ENCODE peak calls at places on chromosome 2, in five cellular contexts. S is left lung, D is ureter, X is AML-193, U is NCI-H345. Z is an unnamed sample.

GRCh38 chr2:195671563-195671962 is 14.5 kb downstream of the SLC39A10 start:
- DNase-seq in S (no peak), D (no peak), X (no peak), U (no peak), Z (no peak)

GRCh38 chr2:102498414-102498813 is 25.4 kb downstream of the SLC9A4 start:
- DNase-seq in S (no peak), D (no peak), X (no peak), U (no peak), Z (no peak)

GRCh38 chr2:226909131-226909530 is 73.3 kb downstream of the RHBDD1 start:
- DNase-seq in S (no peak), D (no peak), X (no peak), U (no peak), Z (no peak)

GRCh38 chr2:43008388-43008787 is 216.0 kb upstream of the HAAO start:
- DNase-seq in S (no peak), D (peak), X (no peak), U (no peak), Z (no peak)

GRCh38 chr2:83386559-83386958 is 1072.5 kb downstream of the SUCLG1 start:
- DNase-seq in S (no peak), D (no peak), X (no peak), U (no peak), Z (no peak)

GRCh38 chr2:232075080-232075479 is 113.6 kb downstream of the DIS3L2 start:
- DNase-seq in S (no peak), D (no peak), X (peak), U (no peak), Z (no peak)

GRCh38 chr2:189824694-189825396 is 40.6 kb downstream of the PMS1 start:
- DNase-seq in S (no peak), D (no peak), X (no peak), U (no peak), Z (no peak)

GRCh38 chr2:191274404-191274803 is 29.2 kb downstream of the MYO1B start:
- DNase-seq in S (no peak), D (no peak), X (peak), U (no peak), Z (no peak)

GRCh38 chr2:144629937-144630336 is 110.0 kb upstream of the ZEB2 start:
- DNase-seq in S (no peak), D (no peak), X (no peak), U (no peak), Z (no peak)

GRCh38 chr2:70425682-70426301 is 123.9 kb upstream of the FAM136A start:
- DNase-seq in S (no peak), D (peak), X (no peak), U (peak), Z (no peak)

GRCh38 chr2:3399829-3400228 is 20.3 kb downstream of the TRAPPC12 start:
- DNase-seq in S (no peak), D (no peak), X (no peak), U (no peak), Z (peak)

GRCh38 chr2:105515581-105516415 is 116.9 kb upstream of the FHL2 start:
- DNase-seq in S (no peak), D (peak), X (no peak), U (peak), Z (peak)

GRCh38 chr2:226581004-226581403 is 218.6 kb downstream of the IRS1 start:
- DNase-seq in S (no peak), D (no peak), X (no peak), U (no peak), Z (no peak)

GRCh38 chr2:20061476-20061875 is 10.0 kb upstream of the LAPTM4A start:
- DNase-seq in S (no peak), D (no peak), X (no peak), U (no peak), Z (no peak)

GRCh38 chr2:53970095-53970897 is 497 bp downstream of the PSME4 start:
- DNase-seq in S (no peak), D (peak), X (peak), U (no peak), Z (peak)

GRCh38 chr2:42045956-42046748 is 1.7 kb upstream of the PKDCC start:
- DNase-seq in S (no peak), D (no peak), X (no peak), U (peak), Z (no peak)

GRCh38 chr2:238971318-238972145 is 123.6 kb downstream of the TWIST2 start:
- DNase-seq in S (no peak), D (no peak), X (no peak), U (no peak), Z (no peak)

GRCh38 chr2:2026252-2026831 is 282.0 kb upstream of the PXDN start:
- DNase-seq in S (peak), D (no peak), X (no peak), U (no peak), Z (no peak)

GRCh38 chr2:762646-763045 is 85.4 kb upstream of the TMEM18 start:
- DNase-seq in S (no peak), D (no peak), X (no peak), U (no peak), Z (no peak)

GRCh38 chr2:8004250-8004681 is 677.6 kb upstream of the ID2 start:
- DNase-seq in S (no peak), D (peak), X (peak), U (peak), Z (no peak)

GRCh38 chr2:199901942-199902341 is 9.2 kb upstream of the C2orf69 start:
- DNase-seq in S (no peak), D (no peak), X (no peak), U (no peak), Z (no peak)

GRCh38 chr2:102240640-102241370 is 54.0 kb downstream of the IL1RL2 start:
- DNase-seq in S (peak), D (peak), X (peak), U (peak), Z (peak)

GRCh38 chr2:151654891-151655290 is 79.4 kb downstream of the NEB start:
- DNase-seq in S (no peak), D (no peak), X (peak), U (no peak), Z (no peak)

GRCh38 chr2:96261328-96262003 is 4.3 kb downstream of the TMEM127 start:
- DNase-seq in S (no peak), D (no peak), X (no peak), U (no peak), Z (no peak)

GRCh38 chr2:155223781-155224406 is 525.4 kb downstream of the KCNJ3 start:
- DNase-seq in S (no peak), D (no peak), X (no peak), U (peak), Z (no peak)

GRCh38 chr2:64697286-64698023 is 43.7 kb upstream of the SERTAD2 start:
- DNase-seq in S (no peak), D (no peak), X (peak), U (no peak), Z (no peak)

GRCh38 chr2:118633371-118633770 is 214.1 kb downstream of the EN1 start:
- DNase-seq in S (no peak), D (no peak), X (no peak), U (no peak), Z (no peak)

GRCh38 chr2:150156415-150156814 is 331.1 kb downstream of the RND3 start:
- DNase-seq in S (no peak), D (no peak), X (no peak), U (no peak), Z (no peak)

GRCh38 chr2:117774716-117775115 is 39.8 kb upstream of the DDX18 start:
- DNase-seq in S (no peak), D (no peak), X (no peak), U (no peak), Z (no peak)

GRCh38 chr2:135797497-135798274 is 39.3 kb downstream of the LCT start:
- DNase-seq in S (peak), D (peak), X (peak), U (peak), Z (peak)

GRCh38 chr2:193841389-193842150 is 1646.8 kb upstream of the TMEFF2 start:
- DNase-seq in S (no peak), D (no peak), X (no peak), U (no peak), Z (no peak)

GRCh38 chr2:669323-669722 is 7.9 kb downstream of the TMEM18 start:
- DNase-seq in S (peak), D (no peak), X (no peak), U (no peak), Z (no peak)

GRCh38 chr2:218023636-218024035 is 20.8 kb upstream of the TNS1 start:
- DNase-seq in S (no peak), D (peak), X (no peak), U (no peak), Z (no peak)

GRCh38 chr2:161576421-161576820 is 47.8 kb upstream of the SLC4A10 start:
- DNase-seq in S (no peak), D (no peak), X (no peak), U (no peak), Z (no peak)

GRCh38 chr2:189379731-189380261 is 61.5 kb upstream of the WDR75 start:
- DNase-seq in S (no peak), D (no peak), X (no peak), U (no peak), Z (no peak)

GRCh38 chr2:15788458-15789229 is 151.7 kb upstream of the MYCN start:
- DNase-seq in S (no peak), D (no peak), X (no peak), U (no peak), Z (no peak)

GRCh38 chr2:158940356-158940755 is 28.1 kb upstream of the TANC1 start:
- DNase-seq in S (no peak), D (no peak), X (no peak), U (no peak), Z (no peak)

GRCh38 chr2:61978522-61978921 is 73.0 kb downstream of the COMMD1 start:
- DNase-seq in S (no peak), D (no peak), X (peak), U (peak), Z (no peak)

GRCh38 chr2:68302281-68302680 is 17.5 kb downstream of the CNRIP1 start:
- DNase-seq in S (no peak), D (no peak), X (no peak), U (no peak), Z (no peak)

GRCh38 chr2:66582975-66583842 is 148.3 kb downstream of the MEIS1 start:
- DNase-seq in S (no peak), D (peak), X (no peak), U (no peak), Z (no peak)